ENCODE peak calls at places on chromosomes 16 and 17, in nine cellular contexts. D, U, S, F, T, E, K, L and B are unnamed samples.

GRCh38 chr17:35191001-35191695 is 3.0 kb downstream of the SLC35G3 start:
- DNase-seq in T (no peak), S (no peak), K (no peak), F (no peak), U (no peak), D (no peak), L (no peak), E (no peak), B (no peak)

GRCh38 chr17:6352016-6352415 is 82.9 kb downstream of the AIPL1 start:
- DNase-seq in L (no peak), K (no peak), U (no peak), D (no peak), E (no peak), F (no peak), T (no peak), S (no peak), B (no peak)

GRCh38 chr17:64773836-64774761 is 112.0 kb upstream of the SMURF2 start:
- DNase-seq in U (peak; percentile 95), S (peak; percentile 96), F (peak; percentile 55), D (peak; percentile 94), T (no peak), K (no peak), L (peak; percentile 48), E (peak; percentile 57), B (peak; percentile 60)

GRCh38 chr16:79519448-79519847 is 81.1 kb downstream of the MAF start:
- DNase-seq in T (no peak), K (no peak), U (no peak), D (peak; percentile 32), S (no peak), E (no peak), L (no peak), F (no peak), B (no peak)

GRCh38 chr16:7221157-7221556 is 111.5 kb upstream of the RBFOX1 start:
- DNase-seq in E (no peak), T (no peak), S (no peak), D (no peak), L (no peak), F (no peak), U (no peak), K (no peak), B (no peak)

GRCh38 chr17:74742153-74742515 is 5.1 kb downstream of the RAB37 start:
- DNase-seq in L (no peak), T (no peak), E (no peak), F (no peak), K (no peak), D (peak; percentile 65), U (no peak), S (peak; percentile 52), B (peak; percentile 66)

GRCh38 chr16:86935323-86935669 is 356.9 kb downstream of the FOXL1 start:
- DNase-seq in L (no peak), E (no peak), S (no peak), T (no peak), K (no peak), U (no peak), F (no peak), D (no peak), B (no peak)

GRCh38 chr16:64866026-64866425 is 255.8 kb downstream of the CDH11 start:
- DNase-seq in K (no peak), D (no peak), E (no peak), F (no peak), T (no peak), S (no peak), L (no peak), U (no peak), B (no peak)

GRCh38 chr17:62824290-62825135 is 16.4 kb upstream of the MARCHF10 start:
- DNase-seq in D (no peak), U (no peak), F (no peak), T (no peak), E (peak; percentile 78), S (peak; percentile 92), L (peak; percentile 97), K (no peak), B (no peak)

GRCh38 chr16:4257646-4258556 is 14.9 kb downstream of the TFAP4 start:
- DNase-seq in K (no peak), F (no peak), U (no peak), T (no peak), S (no peak), L (peak; percentile 30), E (no peak), D (no peak), B (no peak)

GRCh38 chr16:65867276-65867990 is 499.1 kb upstream of the CDH5 start:
- DNase-seq in K (no peak), D (no peak), E (no peak), S (no peak), F (peak; percentile 64), T (no peak), L (no peak), U (no peak), B (no peak)

GRCh38 chr17:45384047-45384799 is 48.4 kb downstream of the ARHGAP27 start:
- DNase-seq in T (no peak), U (no peak), L (no peak), F (no peak), E (no peak), K (no peak), D (no peak), S (peak; percentile 35), B (no peak)

GRCh38 chr17:43360739-43361498 is 37.9 kb upstream of the ARL4D start:
- DNase-seq in L (peak; percentile 100), U (peak; percentile 99), E (peak; percentile 100), D (peak; percentile 90), S (peak; percentile 97), K (no peak), F (peak; percentile 94), T (peak; percentile 86), B (peak; percentile 83)

GRCh38 chr17:13957636-13958035 is 111.7 kb upstream of the COX10 start:
- DNase-seq in K (no peak), E (peak; percentile 75), S (peak; percentile 41), T (no peak), L (peak; percentile 50), F (no peak), U (no peak), D (no peak), B (no peak)

DNA sequence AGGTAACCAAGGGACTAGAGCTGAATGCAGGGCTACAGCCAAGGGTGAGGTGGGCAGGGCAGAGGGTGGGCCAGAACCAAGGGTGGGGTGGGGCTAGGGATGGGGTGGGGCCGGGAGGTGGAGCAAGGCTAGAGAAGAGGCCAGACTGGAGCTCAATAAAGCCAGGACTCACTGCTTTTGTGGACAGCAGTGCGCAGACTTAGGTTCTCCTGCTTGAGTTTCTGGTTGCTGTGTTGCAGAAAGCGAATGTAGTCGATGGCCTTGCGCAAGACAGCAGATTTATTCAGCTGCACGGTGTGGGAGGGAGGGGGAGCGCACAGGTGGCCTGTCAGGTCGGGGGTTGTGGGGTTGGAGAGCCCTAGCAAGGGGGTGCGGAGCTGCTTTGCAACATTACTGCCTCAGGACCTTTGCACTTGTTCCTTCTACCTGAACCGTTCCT is 18.7 kb downstream of the SREBF1 start:
- DNase-seq in U (peak; percentile 67), S (peak; percentile 43), F (peak; percentile 63), E (peak; percentile 49), D (peak; percentile 84), L (peak; percentile 65), K (no peak), T (no peak), B (peak; percentile 68)
- TF ChIP-seq CTCF in U (no peak), S (no peak), F (no peak), E (no peak), D (no peak), L (no peak), K (no peak), T (no peak), B (no peak)

DNA sequence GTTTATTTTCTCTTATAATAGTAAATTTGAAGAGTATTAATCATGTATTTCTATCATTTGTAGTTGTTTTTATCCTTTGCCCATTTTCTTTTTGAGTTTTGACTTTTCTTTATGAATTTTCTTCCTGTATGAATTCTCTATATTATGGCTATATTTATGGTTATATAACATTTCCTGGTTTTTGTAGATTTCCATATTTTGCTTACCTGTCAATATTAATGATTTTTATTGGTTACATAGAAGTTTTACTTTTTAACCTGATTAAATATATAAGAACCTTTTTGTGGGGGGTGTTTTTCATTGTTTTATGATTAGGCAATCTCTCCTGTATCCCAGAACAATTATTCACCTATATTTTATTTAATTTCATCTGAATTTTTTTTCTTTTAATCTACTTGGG is 93.2 kb downstream of the AATF start:
- DNase-seq in T (no peak), F (no peak), D (no peak), E (no peak), K (no peak), L (no peak), U (no peak), S (no peak), B (no peak)
- TF ChIP-seq CTCF in T (no peak), F (no peak), D (no peak), E (no peak), K (no peak), L (no peak), U (no peak), S (no peak), B (no peak)

GRCh38 chr17:29677139-29677834 is 54.6 kb upstream of the CORO6 start:
- DNase-seq in K (no peak), E (peak; percentile 86), T (no peak), U (no peak), L (peak; percentile 83), S (no peak), F (no peak), D (no peak), B (no peak)

GRCh38 chr17:29682987-29683386 is 60.3 kb upstream of the CORO6 start:
- DNase-seq in D (no peak), E (no peak), T (no peak), K (no peak), F (no peak), L (no peak), U (peak; percentile 22), S (no peak), B (no peak)

GRCh38 chr17:29686998-29687397 is 64.3 kb upstream of the CORO6 start:
- DNase-seq in E (no peak), T (no peak), S (no peak), F (no peak), K (no peak), U (no peak), D (no peak), L (no peak), B (no peak)

GRCh38 chr17:29683481-29683880 is 60.8 kb upstream of the CORO6 start:
- DNase-seq in S (no peak), E (no peak), T (no peak), L (no peak), D (no peak), U (no peak), K (no peak), F (no peak), B (no peak)

DNA sequence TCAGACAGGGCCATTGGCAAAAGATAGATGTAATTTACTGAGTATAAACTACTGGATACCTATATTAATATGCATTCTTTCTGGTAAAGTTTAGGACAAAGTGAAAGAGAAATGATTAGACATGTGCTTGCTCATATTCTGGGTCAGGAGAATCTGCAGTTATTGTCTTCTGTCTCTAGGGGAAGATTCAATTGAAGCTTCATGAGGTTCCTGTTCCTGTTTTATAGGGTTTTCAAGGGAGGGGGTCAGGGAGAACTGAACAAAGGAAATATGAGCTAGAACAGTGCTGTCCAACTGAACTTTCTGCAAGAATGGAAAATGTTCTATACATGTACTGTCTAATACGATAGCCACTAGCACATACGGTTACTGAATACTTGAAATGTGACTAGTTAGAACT is 59.3 kb upstream of the CORO6 start:
- DNase-seq in U (no peak), L (no peak), S (no peak), E (no peak), F (no peak), T (no peak), K (no peak), D (no peak), B (peak; percentile 24)
- TF ChIP-seq CTCF in U (no peak), L (no peak), S (no peak), E (peak; percentile 11), F (no peak), T (no peak), K (no peak), D (no peak), B (no peak)

GRCh38 chr16:30977502-30977901 is 7.5 kb upstream of the HSD3B7 start:
- DNase-seq in F (peak; percentile 47), L (peak; percentile 31), E (no peak), T (no peak), S (no peak), K (peak; percentile 69), U (peak; percentile 41), D (no peak), B (no peak)
- TF ChIP-seq CTCF in F (peak; percentile 53), L (peak; percentile 42), E (peak; percentile 27), T (no peak), S (peak; percentile 40), K (peak; percentile 61), U (peak; percentile 83), D (no peak), B (no peak)